ENCODE peak calls at places on chromosomes 1 and 21, in seven cellular contexts. A is GM23248, W is NAMALWA, L is M059J, H is NCI-H774, E is AG09319, X is HCT116. B is an unnamed sample.
A peak's percentile ranks its signal among the peaks of the same experiment; 100 is the strongest.

GRCh38 chr1:157306896-157307295 is 168.7 kb upstream of the ETV3 start:
- DNase-seq in H (no peak), W (no peak), A (no peak), L (no peak), X (no peak), E (no peak), B (no peak)

GRCh38 chr1:236841341-236841740 is 46.2 kb downstream of the MTR start:
- DNase-seq in E (no peak), L (no peak), W (no peak), A (no peak), X (no peak), H (no peak), B (no peak)

GRCh38 chr1:214850432-214851010 is 232.0 kb upstream of the KCNK2 start:
- DNase-seq in X (no peak), H (no peak), W (no peak), E (no peak), A (no peak), L (peak; percentile 65), B (no peak)

GRCh38 chr1:161781995-161782394 is 15.9 kb downstream of the ATF6 start:
- DNase-seq in L (no peak), A (peak; percentile 64), E (no peak), H (no peak), X (no peak), W (no peak), B (peak; percentile 50)

GRCh38 chr1:93625582-93626327 is 55.9 kb downstream of the BCAR3 start:
- DNase-seq in E (no peak), W (no peak), H (no peak), X (no peak), L (peak; percentile 99), A (peak; percentile 89), B (peak; percentile 98)

GRCh38 chr1:171081220-171081993 is 9.3 kb upstream of the FMO3 start:
- DNase-seq in A (peak; percentile 47), H (peak; percentile 8), W (peak; percentile 61), E (peak; percentile 40), X (peak; percentile 15), L (peak; percentile 14), B (peak; percentile 8)

GRCh38 chr1:210801501-210801900 is 332.4 kb downstream of the KCNH1 start:
- DNase-seq in X (no peak), H (no peak), L (no peak), W (no peak), E (no peak), A (no peak), B (no peak)

GRCh38 chr1:212814548-212814947 is 22.9 kb downstream of the TATDN3 start:
- DNase-seq in E (no peak), A (no peak), X (no peak), H (peak; percentile 88), L (no peak), W (no peak), B (no peak)

GRCh38 chr1:22359427-22359826 is 92.2 kb upstream of the ZBTB40 start:
- DNase-seq in A (no peak), H (no peak), L (no peak), X (no peak), E (no peak), W (no peak), B (no peak)

GRCh38 chr1:234956821-234957329 is 171.8 kb downstream of the TOMM20 start:
- DNase-seq in L (peak; percentile 21), A (no peak), H (no peak), E (no peak), W (no peak), X (no peak), B (no peak)

GRCh38 chr21:8993943-8994639 is 1527.3 kb upstream of the TPTE start:
- DNase-seq in L (no peak), H (no peak), E (no peak), W (peak; percentile 24), A (no peak), X (no peak), B (no peak)

GRCh38 chr1:83583351-83584014 is 415.4 kb downstream of the TTLL7 start:
- DNase-seq in E (peak; percentile 2), X (no peak), W (peak; percentile 28), L (peak; percentile 27), H (peak; percentile 1), A (peak; percentile 30), B (no peak)

GRCh38 chr1:169115891-169116585 is 9.5 kb downstream of the ATP1B1 start:
- DNase-seq in H (no peak), X (no peak), A (no peak), W (no peak), E (no peak), L (peak; percentile 52), B (no peak)

GRCh38 chr1:213070399-213070798 is 19.4 kb downstream of the RPS6KC1 start:
- DNase-seq in A (peak; percentile 80), L (peak; percentile 91), W (peak; percentile 59), E (peak; percentile 23), X (no peak), H (peak; percentile 63), B (peak; percentile 81)

GRCh38 chr1:155160128-155160527 is 13.0 kb downstream of the KRTCAP2 start:
- DNase-seq in L (no peak), A (no peak), E (no peak), X (no peak), W (no peak), H (no peak), B (no peak)

GRCh38 chr1:19949016-19949415 is 25.6 kb upstream of the PLA2G2E start:
- DNase-seq in A (peak; percentile 95), H (no peak), X (peak; percentile 48), E (peak; percentile 15), W (no peak), L (peak; percentile 87), B (peak; percentile 75)

GRCh38 chr1:24363994-24364393 is 44.8 kb downstream of the GRHL3 start:
- DNase-seq in W (no peak), L (no peak), E (no peak), A (no peak), H (no peak), X (no peak), B (no peak)

GRCh38 chr21:28938726-28939125 is 54.0 kb downstream of the LTN1 start:
- DNase-seq in L (no peak), H (no peak), X (no peak), E (no peak), A (no peak), W (no peak), B (no peak)

GRCh38 chr1:208866351-208866750 is 622.2 kb upstream of the PLXNA2 start:
- DNase-seq in L (no peak), W (no peak), A (no peak), X (no peak), E (no peak), H (no peak), B (no peak)

GRCh38 chr1:8361198-8361849 is 43.4 kb downstream of the SLC45A1 start:
- DNase-seq in A (no peak), L (no peak), E (no peak), X (no peak), H (no peak), W (no peak), B (no peak)

GRCh38 chr1:77143529-77144121 is 75.6 kb downstream of the PIGK start:
- DNase-seq in A (peak; percentile 43), L (peak; percentile 17), E (no peak), W (peak; percentile 25), H (no peak), X (no peak), B (no peak)

GRCh38 chr21:30979054-30979453 is 59.2 kb downstream of the KRTAP19-8 start:
- DNase-seq in W (peak; percentile 27), L (no peak), E (no peak), H (no peak), X (no peak), A (no peak), B (no peak)

GRCh38 chr1:1200876-1201810 is 5.2 kb downstream of the TNFRSF18 start:
- DNase-seq in H (no peak), X (no peak), A (peak; percentile 67), L (peak; percentile 27), E (no peak), W (no peak), B (peak; percentile 43)

GRCh38 chr1:165467706-165468105 is 22.8 kb upstream of the RXRG start:
- DNase-seq in X (no peak), L (no peak), E (no peak), H (no peak), W (no peak), A (no peak), B (no peak)

GRCh38 chr1:207259391-207259790 is 62.1 kb upstream of the CD55 start:
- DNase-seq in W (no peak), X (peak; percentile 27), E (no peak), L (peak; percentile 27), H (no peak), A (peak; percentile 46), B (peak; percentile 29)

GRCh38 chr21:42684109-42684916 is 30.9 kb downstream of the PDE9A start:
- DNase-seq in E (no peak), L (peak; percentile 76), W (no peak), X (no peak), H (no peak), A (peak; percentile 38), B (no peak)

GRCh38 chr21:33670076-33670475 is 27.8 kb downstream of the ITSN1 start:
- DNase-seq in E (no peak), W (no peak), A (peak; percentile 55), L (no peak), H (no peak), X (no peak), B (peak; percentile 36)

GRCh38 chr1:8384577-8384976 is 66.7 kb downstream of the SLC45A1 start:
- DNase-seq in A (peak; percentile 44), E (no peak), L (no peak), H (no peak), W (no peak), X (no peak), B (peak; percentile 15)

GRCh38 chr1:28983509-28984310 is 69.3 kb downstream of the EPB41 start:
- DNase-seq in H (no peak), A (no peak), X (no peak), E (no peak), W (no peak), L (peak; percentile 9), B (no peak)

GRCh38 chr1:169321539-169321938 is 46.1 kb downstream of the NME7 start:
- DNase-seq in H (no peak), L (peak; percentile 55), X (peak; percentile 28), E (no peak), W (no peak), A (peak; percentile 66), B (peak; percentile 50)

GRCh38 chr1:91283421-91283726 is 121.3 kb downstream of the HFM1 start:
- DNase-seq in E (no peak), A (peak; percentile 21), X (no peak), W (no peak), L (no peak), H (no peak), B (no peak)

GRCh38 chr1:7478797-7479499 is 292.1 kb upstream of the VAMP3 start:
- DNase-seq in A (peak; percentile 98), E (no peak), W (peak; percentile 17), H (no peak), L (no peak), X (no peak), B (peak; percentile 79)

GRCh38 chr1:71668059-71668458 is 587.2 kb upstream of the ZRANB2 start:
- DNase-seq in L (no peak), W (no peak), E (no peak), A (no peak), X (no peak), H (no peak), B (no peak)

GRCh38 chr1:109535971-109536491 is 3.6 kb upstream of the GPR61 start:
- DNase-seq in L (no peak), W (no peak), E (no peak), X (no peak), A (no peak), H (no peak), B (no peak)

GRCh38 chr1:204612326-204612725 is 73.2 kb downstream of the LRRN2 start:
- DNase-seq in L (no peak), W (no peak), E (no peak), X (no peak), A (no peak), H (no peak), B (no peak)